ENCODE peak calls at places on chromosomes 11 and 22, in five cellular contexts. A is AG04450, M is fibroblast of mammary gland, Y is uterus, J is tibial artery. L is an unnamed sample.

GRCh38 chr11:82944198-82944597 is 42.7 kb downstream of the DDIAS start:
- DNase-seq in Y (no peak), M (no peak), J (no peak), A (no peak), L (no peak)

GRCh38 chr11:34234086-34234740 is 123.6 kb downstream of the ABTB2 start:
- DNase-seq in J (no peak), Y (no peak), A (no peak), M (peak), L (no peak)

GRCh38 chr11:106603971-106604370 is 414.3 kb downstream of the GUCY1A2 start:
- DNase-seq in J (no peak), Y (peak), A (no peak), M (peak), L (no peak)

GRCh38 chr11:107397357-107397756 is 60.3 kb downstream of the CWF19L2 start:
- DNase-seq in A (no peak), M (no peak), J (no peak), Y (no peak), L (no peak)

GRCh38 chr11:44133335-44133946 is 38.0 kb downstream of the EXT2 start:
- DNase-seq in M (peak), J (no peak), A (no peak), Y (no peak), L (no peak)

GRCh38 chr11:93606721-93607120 is 54.8 kb upstream of the CEP295 start:
- DNase-seq in M (no peak), A (no peak), J (no peak), Y (no peak), L (no peak)

GRCh38 chr11:1197431-1197885 is 25.4 kb upstream of the MUC5B start:
- DNase-seq in M (no peak), Y (peak), J (peak), A (no peak), L (peak)

GRCh38 chr11:79413258-79413657 is 27.6 kb downstream of the TENM4 start:
- DNase-seq in Y (peak), M (peak), J (peak), A (peak), L (peak)

GRCh38 chr11:42646959-42647358 is 664.8 kb upstream of the API5 start:
- DNase-seq in Y (no peak), M (no peak), J (no peak), A (no peak), L (no peak)

GRCh38 chr11:33040127-33040861 is 922 bp downstream of the TCP11L1 start:
- DNase-seq in A (no peak), J (no peak), Y (no peak), M (peak), L (no peak)

GRCh38 chr22:29334696-29335344 is 19.3 kb upstream of the RASL10A start:
- DNase-seq in Y (no peak), M (no peak), J (no peak), A (no peak), L (no peak)

GRCh38 chr11:132464939-132465338 is 1067.4 kb downstream of the OPCML start:
- DNase-seq in Y (no peak), A (no peak), M (no peak), J (no peak), L (no peak)

GRCh38 chr22:43743131-43743530 is 69.0 kb downstream of the EFCAB6 start:
- DNase-seq in J (no peak), M (no peak), Y (no peak), A (no peak), L (no peak)

GRCh38 chr11:61702701-61703312 is 22.6 kb downstream of the DAGLA start:
- DNase-seq in A (no peak), J (no peak), Y (no peak), M (no peak), L (no peak)

GRCh38 chr11:35649984-35650383 is 12.6 kb upstream of the TRIM44 start:
- DNase-seq in A (no peak), Y (no peak), J (no peak), M (peak), L (no peak)

GRCh38 chr11:128904872-128905344 is 13.8 kb downstream of the KCNJ5 start:
- DNase-seq in J (no peak), Y (no peak), M (no peak), A (no peak), L (peak)

GRCh38 chr11:116849491-116849890 is 12.1 kb upstream of the APOA1 start:
- DNase-seq in M (no peak), Y (no peak), A (no peak), J (no peak), L (no peak)

GRCh38 chr11:1235615-1236315 is 12.9 kb downstream of the MUC5B start:
- DNase-seq in Y (no peak), M (no peak), A (no peak), J (peak), L (peak)

GRCh38 chr22:45521178-45521577 is 18.5 kb downstream of the FBLN1 start:
- DNase-seq in J (no peak), M (no peak), Y (no peak), A (no peak), L (no peak)
- TF ChIP-seq CTCF in J (no peak), M (no peak), Y (no peak), A (no peak), L (no peak)

GRCh38 chr11:111540114-111540920 is at the start of gene LAYN:
- DNase-seq in Y (peak), A (no peak), M (peak), J (peak), L (peak)
- H3K4me3 ChIP-seq in Y (peak), A (peak), M (peak), J (peak), L (peak)

GRCh38 chr11:133946541-133947297 is 10.0 kb downstream of the IGSF9B start:
- DNase-seq in M (no peak), A (no peak), Y (no peak), J (peak), L (no peak)

GRCh38 chr11:133945087-133945974 is 11.4 kb downstream of the IGSF9B start:
- DNase-seq in Y (peak), A (no peak), M (peak), J (peak), L (no peak)

GRCh38 chr11:133946018-133946417 is 10.8 kb downstream of the IGSF9B start:
- DNase-seq in A (no peak), Y (no peak), J (no peak), M (no peak), L (no peak)

GRCh38 chr11:133948711-133949110 is 8.1 kb downstream of the IGSF9B start:
- DNase-seq in M (no peak), J (no peak), A (no peak), Y (no peak), L (no peak)

DNA sequence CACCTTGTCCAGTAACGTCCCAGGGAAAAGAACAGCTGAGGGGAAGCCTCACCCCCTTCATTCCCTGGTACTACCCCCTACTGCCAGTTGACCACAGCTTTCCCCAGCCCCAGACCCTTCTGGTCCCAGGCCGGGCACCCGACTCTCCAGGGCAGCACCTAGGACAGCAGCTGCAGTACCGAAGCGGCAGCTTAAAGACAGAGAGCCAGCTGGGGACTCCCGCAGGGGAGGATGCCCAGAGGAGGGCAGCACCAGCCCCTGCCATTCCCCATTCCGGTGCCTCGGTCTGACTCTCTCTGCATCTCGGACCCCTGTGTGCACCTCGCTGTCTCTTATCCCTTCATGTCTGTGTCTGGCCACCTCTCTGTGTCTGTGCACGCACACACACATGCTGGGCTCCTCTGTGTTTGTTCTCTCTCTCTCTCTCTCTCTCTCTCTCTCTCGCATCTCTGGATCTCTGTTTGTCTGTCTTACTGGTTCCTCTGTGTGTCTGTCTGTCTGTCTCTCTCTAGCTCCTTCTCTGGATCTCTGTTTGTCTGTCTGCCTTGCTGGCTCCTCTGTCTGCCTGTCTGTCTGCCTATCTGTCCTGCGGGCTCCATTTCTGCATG is 9.4 kb downstream of the IGSF9B start:
- DNase-seq in J (peak), A (no peak), Y (no peak), M (peak), L (peak)
- TF ChIP-seq CTCF in J (peak), A (peak), Y (peak), M (peak), L (peak)

DNA sequence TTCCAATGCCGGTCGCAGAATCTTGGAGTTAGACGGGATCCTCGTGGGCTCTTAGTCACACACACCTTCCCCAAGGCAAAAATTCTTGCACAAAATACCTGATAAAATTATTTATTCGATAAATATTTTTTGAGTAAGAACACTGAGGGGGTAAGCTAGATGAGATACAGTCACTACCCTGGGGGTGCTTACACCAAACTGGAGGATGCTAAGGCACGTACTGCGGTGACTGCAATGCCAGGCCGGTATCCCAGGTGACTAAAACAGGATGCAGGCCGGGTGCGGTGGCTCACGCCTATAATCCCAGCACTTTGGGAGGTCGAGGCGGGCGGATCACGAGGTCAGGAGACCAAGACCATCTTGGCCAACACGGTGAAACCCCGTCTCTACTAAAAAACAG is 1.7 kb upstream of the MRTFA start:
- DNase-seq in Y (no peak), J (peak), M (no peak), A (no peak), L (no peak)
- H3K4me3 ChIP-seq in Y (no peak), J (no peak), M (no peak), A (no peak), L (peak)

GRCh38 chr11:45484326-45484725 is 181.1 kb downstream of the CHST1 start:
- DNase-seq in M (no peak), A (no peak), J (peak), Y (no peak), L (no peak)

GRCh38 chr11:45482331-45482730 is 183.1 kb downstream of the CHST1 start:
- DNase-seq in A (no peak), J (peak), Y (no peak), M (no peak), L (no peak)

GRCh38 chr11:45483361-45483760 is 182.1 kb downstream of the CHST1 start:
- DNase-seq in Y (no peak), A (no peak), M (no peak), J (peak), L (no peak)

GRCh38 chr11:45486461-45486860 is 179.0 kb downstream of the CHST1 start:
- DNase-seq in J (no peak), Y (no peak), M (no peak), A (no peak), L (no peak)

GRCh38 chr11:45485070-45485716 is 180.2 kb downstream of the CHST1 start:
- DNase-seq in J (no peak), A (no peak), Y (no peak), M (no peak), L (no peak)
- TF ChIP-seq CTCF in J (no peak), A (no peak), Y (no peak), M (no peak), L (no peak)

DNA sequence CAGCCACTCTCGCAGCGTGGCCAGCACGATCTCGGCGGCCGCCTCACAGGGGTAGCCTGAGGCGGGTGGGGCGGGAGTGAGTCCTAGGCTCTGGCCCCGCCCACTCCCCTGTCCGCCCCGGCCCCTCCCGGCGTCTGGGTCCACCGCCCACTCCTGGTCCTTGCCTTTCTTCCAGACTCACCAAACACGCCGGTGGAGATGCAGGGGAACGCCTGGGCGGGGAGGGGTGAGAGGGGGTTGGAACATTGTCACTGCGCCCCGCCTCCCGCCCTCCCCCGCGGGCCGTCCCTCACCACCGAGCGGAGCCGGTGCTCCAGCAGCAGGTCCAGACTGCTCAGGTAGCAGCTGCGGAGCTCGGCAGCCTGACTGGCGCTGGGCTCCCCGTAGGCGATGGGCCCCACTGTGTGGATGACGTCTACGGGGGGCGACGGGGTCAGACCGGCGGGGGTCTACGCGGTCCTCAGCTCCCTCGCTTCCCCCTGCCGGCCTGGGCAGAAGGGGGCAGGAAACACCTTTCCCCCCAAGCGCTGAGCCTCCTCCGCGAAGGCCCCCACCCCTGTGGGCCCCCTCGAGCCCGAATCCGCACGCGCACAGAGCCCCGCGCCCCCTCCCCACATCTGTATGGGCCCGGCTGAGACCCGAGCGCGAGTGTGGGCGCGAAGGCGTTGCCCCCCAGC is 13.2 kb downstream of the OTUB1 start:
- DNase-seq in Y (peak), J (peak), M (peak), A (no peak), L (peak)
- H3K4me3 ChIP-seq in Y (peak), J (peak), M (peak), A (no peak), L (peak)

GRCh38 chr11:102268985-102269470 is 48.3 kb upstream of the BIRC3 start:
- DNase-seq in A (no peak), Y (no peak), J (no peak), M (no peak), L (no peak)
- TF ChIP-seq CTCF in A (no peak), Y (no peak), J (no peak), M (no peak), L (no peak)

GRCh38 chr22:48606684-48607307 is 1220.9 kb downstream of the BRD1 start:
- DNase-seq in Y (no peak), J (no peak), A (no peak), M (no peak), L (no peak)
- H3K4me3 ChIP-seq in Y (no peak), J (no peak), A (no peak), M (no peak), L (no peak)